ENCODE peak calls at places on chromosomes 7 and 10, in nine cellular contexts. One of them, this sample, is unnamed.

GRCh38 chr10:71746344-71747037 is 26.8 kb downstream of the VSIR start:
- DNase-seq in stomach: peak; percentile 73
- DNase-seq in esophagus muscularis mucosa: no peak
- DNase-seq in transverse colon: peak; percentile 57
- DNase-seq in A549: no peak
- DNase-seq in ovary: peak; percentile 49
- DNase-seq in HepG2: peak; percentile 47
- DNase-seq in H1: no peak
- DNase-seq in upper lobe of left lung: no peak
- DNase-seq in this sample: peak; percentile 51

GRCh38 chr7:133452611-133453010 is 199.7 kb downstream of the EXOC4 start:
- DNase-seq in stomach: no peak
- DNase-seq in esophagus muscularis mucosa: no peak
- DNase-seq in transverse colon: no peak
- DNase-seq in A549: no peak
- DNase-seq in ovary: no peak
- DNase-seq in HepG2: no peak
- DNase-seq in H1: no peak
- DNase-seq in upper lobe of left lung: no peak
- DNase-seq in this sample: no peak

GRCh38 chr7:128894101-128894440 is 16.4 kb downstream of the KCP start:
- DNase-seq in stomach: no peak
- DNase-seq in esophagus muscularis mucosa: no peak
- DNase-seq in transverse colon: no peak
- DNase-seq in A549: no peak
- DNase-seq in ovary: no peak
- DNase-seq in HepG2: no peak
- DNase-seq in H1: no peak
- DNase-seq in upper lobe of left lung: no peak
- DNase-seq in this sample: peak; percentile 23

GRCh38 chr10:18195060-18195799 is 55.0 kb downstream of the CACNB2 start:
- DNase-seq in stomach: no peak
- DNase-seq in esophagus muscularis mucosa: no peak
- DNase-seq in transverse colon: peak; percentile 24
- DNase-seq in A549: no peak
- DNase-seq in ovary: peak; percentile 60
- DNase-seq in HepG2: no peak
- DNase-seq in H1: no peak
- DNase-seq in upper lobe of left lung: no peak
- DNase-seq in this sample: no peak

GRCh38 chr10:67851229-67851628 is 13.2 kb upstream of the DNAJC12 start:
- DNase-seq in stomach: no peak
- DNase-seq in esophagus muscularis mucosa: no peak
- DNase-seq in transverse colon: no peak
- DNase-seq in A549: no peak
- DNase-seq in ovary: no peak
- DNase-seq in HepG2: no peak
- DNase-seq in H1: no peak
- DNase-seq in upper lobe of left lung: no peak
- DNase-seq in this sample: no peak

GRCh38 chr10:52484426-52485065 is 170.5 kb downstream of the DKK1 start:
- DNase-seq in stomach: no peak
- DNase-seq in esophagus muscularis mucosa: no peak
- DNase-seq in transverse colon: no peak
- DNase-seq in A549: no peak
- DNase-seq in ovary: no peak
- DNase-seq in HepG2: no peak
- DNase-seq in H1: no peak
- DNase-seq in upper lobe of left lung: no peak
- DNase-seq in this sample: no peak

GRCh38 chr10:108970016-108970415 is 953.3 kb downstream of the XPNPEP1 start:
- DNase-seq in stomach: no peak
- DNase-seq in esophagus muscularis mucosa: no peak
- DNase-seq in transverse colon: no peak
- DNase-seq in A549: no peak
- DNase-seq in ovary: no peak
- DNase-seq in HepG2: no peak
- DNase-seq in H1: peak; percentile 46
- DNase-seq in upper lobe of left lung: no peak
- DNase-seq in this sample: no peak

GRCh38 chr10:29397221-29397620 is 108.4 kb downstream of the LYZL1 start:
- DNase-seq in stomach: no peak
- DNase-seq in esophagus muscularis mucosa: no peak
- DNase-seq in transverse colon: no peak
- DNase-seq in A549: no peak
- DNase-seq in ovary: no peak
- DNase-seq in HepG2: no peak
- DNase-seq in H1: no peak
- DNase-seq in upper lobe of left lung: no peak
- DNase-seq in this sample: no peak

GRCh38 chr10:6221971-6222751 is 19.4 kb downstream of the PFKFB3 start:
- DNase-seq in stomach: no peak
- DNase-seq in esophagus muscularis mucosa: no peak
- DNase-seq in transverse colon: no peak
- DNase-seq in A549: no peak
- DNase-seq in ovary: no peak
- DNase-seq in HepG2: peak; percentile 59
- DNase-seq in H1: no peak
- DNase-seq in upper lobe of left lung: no peak
- DNase-seq in this sample: peak; percentile 67

GRCh38 chr7:38507379-38507778 is 123.8 kb downstream of the AMPH start:
- DNase-seq in stomach: no peak
- DNase-seq in esophagus muscularis mucosa: no peak
- DNase-seq in transverse colon: no peak
- DNase-seq in A549: no peak
- DNase-seq in ovary: no peak
- DNase-seq in HepG2: no peak
- DNase-seq in H1: no peak
- DNase-seq in upper lobe of left lung: no peak
- DNase-seq in this sample: no peak

GRCh38 chr7:82050134-82050533 is 280.3 kb upstream of the HGF start:
- DNase-seq in stomach: no peak
- DNase-seq in esophagus muscularis mucosa: no peak
- DNase-seq in transverse colon: no peak
- DNase-seq in A549: peak; percentile 70
- DNase-seq in ovary: no peak
- DNase-seq in HepG2: peak; percentile 3
- DNase-seq in H1: no peak
- DNase-seq in upper lobe of left lung: no peak
- DNase-seq in this sample: no peak

GRCh38 chr7:141660259-141660658 is 41.7 kb downstream of the DENND11 start:
- DNase-seq in stomach: no peak
- DNase-seq in esophagus muscularis mucosa: no peak
- DNase-seq in transverse colon: no peak
- DNase-seq in A549: no peak
- DNase-seq in ovary: no peak
- DNase-seq in HepG2: no peak
- DNase-seq in H1: no peak
- DNase-seq in upper lobe of left lung: no peak
- DNase-seq in this sample: no peak

GRCh38 chr10:71703577-71703976 is 16.0 kb downstream of the C10orf105 start:
- DNase-seq in stomach: no peak
- DNase-seq in esophagus muscularis mucosa: no peak
- DNase-seq in transverse colon: no peak
- DNase-seq in A549: no peak
- DNase-seq in ovary: no peak
- DNase-seq in HepG2: no peak
- DNase-seq in H1: no peak
- DNase-seq in upper lobe of left lung: no peak
- DNase-seq in this sample: no peak

GRCh38 chr7:82740246-82740848 is 296.8 kb upstream of the CACNA2D1 start:
- DNase-seq in stomach: peak; percentile 49
- DNase-seq in esophagus muscularis mucosa: no peak
- DNase-seq in transverse colon: peak; percentile 19
- DNase-seq in A549: peak; percentile 18
- DNase-seq in ovary: no peak
- DNase-seq in HepG2: peak; percentile 28
- DNase-seq in H1: peak; percentile 64
- DNase-seq in upper lobe of left lung: no peak
- DNase-seq in this sample: peak; percentile 48

GRCh38 chr10:126904807-126905686 is at the start of gene DOCK1:
- DNase-seq in stomach: peak; percentile 67
- DNase-seq in esophagus muscularis mucosa: no peak
- DNase-seq in transverse colon: peak; percentile 74
- DNase-seq in A549: peak; percentile 82
- DNase-seq in ovary: peak; percentile 79
- DNase-seq in HepG2: peak; percentile 37
- DNase-seq in H1: peak; percentile 78
- DNase-seq in upper lobe of left lung: peak; percentile 93
- DNase-seq in this sample: peak; percentile 93

GRCh38 chr10:35447693-35448407 is 111.5 kb downstream of the CCNY start:
- DNase-seq in stomach: peak; percentile 51
- DNase-seq in esophagus muscularis mucosa: no peak
- DNase-seq in transverse colon: peak; percentile 35
- DNase-seq in A549: peak; percentile 30
- DNase-seq in ovary: no peak
- DNase-seq in HepG2: peak; percentile 86
- DNase-seq in H1: no peak
- DNase-seq in upper lobe of left lung: no peak
- DNase-seq in this sample: peak; percentile 40

GRCh38 chr7:29865526-29865925 is 59.2 kb downstream of the WIPF3 start:
- DNase-seq in stomach: peak; percentile 42
- DNase-seq in esophagus muscularis mucosa: no peak
- DNase-seq in transverse colon: no peak
- DNase-seq in A549: no peak
- DNase-seq in ovary: no peak
- DNase-seq in HepG2: peak; percentile 15
- DNase-seq in H1: no peak
- DNase-seq in upper lobe of left lung: no peak
- DNase-seq in this sample: no peak
- TF ChIP-seq EP300 in stomach: no peak
- TF ChIP-seq EP300 in esophagus muscularis mucosa: no peak
- TF ChIP-seq EP300 in transverse colon: no peak
- TF ChIP-seq EP300 in A549: no peak
- TF ChIP-seq EP300 in ovary: no peak
- TF ChIP-seq EP300 in HepG2: no peak
- TF ChIP-seq EP300 in H1: no peak
- TF ChIP-seq EP300 in upper lobe of left lung: no peak
- TF ChIP-seq EP300 in this sample: no peak

DNA sequence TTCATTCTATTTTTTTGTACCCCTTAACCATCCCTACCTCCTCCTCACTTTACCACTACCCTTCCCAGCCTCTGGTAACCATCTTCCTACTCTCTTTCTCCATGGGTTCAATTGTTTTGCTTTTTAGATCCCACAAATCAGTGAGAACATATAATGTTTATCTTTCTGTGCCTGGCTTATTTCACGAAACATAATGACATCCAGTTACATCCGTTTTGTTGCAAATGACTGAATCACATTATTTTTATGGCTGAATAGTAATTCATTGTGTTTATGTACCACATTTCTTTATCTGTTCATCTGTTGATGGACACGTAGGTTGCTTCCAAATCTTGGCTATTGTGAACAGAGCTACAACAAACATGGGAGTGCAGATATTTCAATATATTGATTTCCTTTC is 24.1 kb downstream of the ATRNL1 start:
- DNase-seq in stomach: no peak
- DNase-seq in esophagus muscularis mucosa: no peak
- DNase-seq in transverse colon: no peak
- DNase-seq in A549: no peak
- DNase-seq in ovary: no peak
- DNase-seq in HepG2: no peak
- DNase-seq in H1: no peak
- DNase-seq in upper lobe of left lung: no peak
- DNase-seq in this sample: no peak
- H3K27ac ChIP-seq in stomach: no peak overlapping the region
- H3K27ac ChIP-seq in esophagus muscularis mucosa: no peak overlapping the region
- H3K27ac ChIP-seq in transverse colon: no peak overlapping the region
- H3K27ac ChIP-seq in A549: no peak overlapping the region
- H3K27ac ChIP-seq in ovary: no peak overlapping the region
- H3K27ac ChIP-seq in HepG2: no peak overlapping the region
- H3K27ac ChIP-seq in H1: no peak overlapping the region
- H3K27ac ChIP-seq in upper lobe of left lung: no peak overlapping the region
- H3K27ac ChIP-seq in this sample: no peak overlapping the region

DNA sequence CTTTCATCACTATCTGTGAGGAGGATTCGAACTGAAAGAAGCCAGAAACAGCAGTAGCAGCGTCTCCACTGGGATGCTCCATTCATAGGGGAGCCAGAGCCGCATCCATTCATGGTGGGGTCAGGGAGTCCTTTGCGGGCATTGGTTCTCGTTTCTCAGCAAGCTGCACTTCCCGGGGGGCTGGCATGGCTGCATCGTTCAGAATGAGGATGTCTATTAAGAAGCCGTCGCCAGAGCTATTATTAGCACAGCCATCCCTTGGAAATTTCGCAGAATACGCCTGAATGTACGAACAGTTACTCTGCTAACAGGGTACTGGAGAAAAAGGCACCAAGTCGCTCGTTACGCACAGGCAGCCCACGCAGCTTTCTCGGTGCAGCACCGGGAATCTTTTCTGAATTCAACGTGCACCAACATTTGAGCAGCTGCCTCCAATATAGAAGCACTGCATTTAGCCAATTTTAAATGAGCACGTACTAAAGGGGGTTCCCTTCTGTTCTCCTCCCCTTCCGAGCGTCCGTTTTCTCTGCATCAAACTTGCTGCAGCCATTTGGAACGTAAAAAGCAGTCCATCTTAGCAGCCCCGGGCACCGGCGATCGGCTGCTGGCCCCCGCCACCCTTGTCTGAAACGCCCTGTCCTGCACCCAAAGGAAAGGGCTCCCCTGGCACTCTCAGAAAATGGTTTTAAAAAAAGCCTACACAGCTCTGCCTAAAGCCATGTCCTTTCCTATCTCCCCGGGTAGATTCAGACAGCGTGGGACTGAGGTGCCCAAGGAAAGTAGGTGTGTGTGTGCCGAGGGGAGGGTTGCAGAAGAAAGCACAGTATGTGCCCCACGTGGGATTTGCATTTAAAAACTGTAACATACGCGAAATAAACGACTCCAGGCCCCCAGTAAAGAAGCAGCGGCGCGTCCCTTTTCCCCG is 304.1 kb downstream of the PRPF18 start:
- DNase-seq in stomach: no peak
- DNase-seq in esophagus muscularis mucosa: no peak
- DNase-seq in transverse colon: no peak
- DNase-seq in A549: no peak
- DNase-seq in ovary: no peak
- DNase-seq in HepG2: no peak
- DNase-seq in H1: no peak
- DNase-seq in upper lobe of left lung: peak; percentile 71
- DNase-seq in this sample: peak; percentile 69
- TF ChIP-seq EP300 in stomach: no peak
- TF ChIP-seq EP300 in esophagus muscularis mucosa: no peak
- TF ChIP-seq EP300 in transverse colon: no peak
- TF ChIP-seq EP300 in A549: no peak
- TF ChIP-seq EP300 in ovary: no peak
- TF ChIP-seq EP300 in HepG2: no peak
- TF ChIP-seq EP300 in H1: no peak
- TF ChIP-seq EP300 in upper lobe of left lung: no peak
- TF ChIP-seq EP300 in this sample: no peak

DNA sequence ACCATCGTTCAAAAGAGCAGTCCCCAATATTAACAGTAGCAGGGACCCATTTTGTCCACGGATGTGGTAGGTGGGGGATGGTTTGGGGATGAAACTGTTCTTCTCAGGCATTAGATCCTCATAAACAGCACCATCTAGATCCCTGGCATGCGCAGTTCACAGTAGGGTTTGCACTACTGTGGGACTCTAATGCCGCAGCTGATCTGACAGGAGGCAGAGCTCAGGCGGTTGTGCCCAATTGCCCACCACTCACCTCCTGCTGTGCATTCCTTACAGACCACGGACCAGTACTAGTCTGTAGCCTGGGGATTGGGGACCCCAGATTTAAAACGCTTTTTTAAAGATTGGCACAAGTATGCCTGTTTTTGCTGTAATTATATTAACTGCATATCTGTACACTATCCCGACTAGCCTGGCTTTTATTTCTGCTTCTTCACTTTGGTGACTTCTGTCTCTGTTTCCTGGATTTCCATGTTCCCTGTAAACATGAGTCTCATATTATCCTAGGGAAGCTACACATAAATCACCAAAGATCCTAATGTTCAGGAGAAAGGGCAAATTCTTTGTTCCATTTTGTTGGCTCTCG is 163.3 kb upstream of the AKR1E2 start:
- DNase-seq in stomach: no peak
- DNase-seq in esophagus muscularis mucosa: no peak
- DNase-seq in transverse colon: no peak
- DNase-seq in A549: peak; percentile 41
- DNase-seq in ovary: no peak
- DNase-seq in HepG2: no peak
- DNase-seq in H1: no peak
- DNase-seq in upper lobe of left lung: no peak
- DNase-seq in this sample: no peak
- H3K27ac ChIP-seq in stomach: peak overlapping the region; percentile 87
- H3K27ac ChIP-seq in esophagus muscularis mucosa: peak overlapping the region; percentile 89
- H3K27ac ChIP-seq in transverse colon: peak overlapping the region; percentile 89
- H3K27ac ChIP-seq in A549: peak overlapping the region; percentile 93
- H3K27ac ChIP-seq in ovary: no peak overlapping the region
- H3K27ac ChIP-seq in HepG2: peak overlapping the region; percentile 21
- H3K27ac ChIP-seq in H1: no peak overlapping the region
- H3K27ac ChIP-seq in upper lobe of left lung: peak overlapping the region; percentile 74
- H3K27ac ChIP-seq in this sample: peak overlapping the region; percentile 90

This sample was measured in SK-N-SH.